ENCODE peak calls at places on chromosomes 6 and 20, in eight cellular contexts. X is HepG2, B is GM12878, Q is endothelial cell of umbilical vein, K is K562, Z is GM23338, N is HCT116, O is H1. E is an unnamed sample.

GRCh38 chr6:161233986-161234620 is 39.8 kb downstream of the AGPAT4 start:
- DNase-seq in K (no peak), Z (no peak), X (no peak), O (peak), B (no peak), N (peak), Q (peak), E (peak)

GRCh38 chr6:88761237-88762031 is 202.0 kb downstream of the RNGTT start:
- DNase-seq in N (no peak), O (no peak), K (no peak), B (peak), X (no peak), Z (peak), Q (no peak), E (no peak)

GRCh38 chr6:43250992-43251373 is 7.7 kb downstream of the TTBK1 start:
- DNase-seq in O (no peak), K (no peak), N (no peak), B (no peak), Z (no peak), X (no peak), Q (no peak), E (no peak)

GRCh38 chr6:12528581-12529363 is 187.8 kb upstream of the PHACTR1 start:
- DNase-seq in Z (no peak), B (no peak), Q (peak), N (no peak), K (no peak), X (no peak), O (no peak), E (no peak)

GRCh38 chr20:43658068-43658722 is 8.7 kb upstream of the MYBL2 start:
- DNase-seq in N (no peak), K (peak), O (no peak), Q (no peak), B (no peak), X (peak), Z (peak), E (no peak)

GRCh38 chr6:168196881-168197635 is 118.0 kb upstream of the FRMD1 start:
- DNase-seq in O (peak), N (no peak), B (no peak), K (no peak), Q (no peak), Z (no peak), X (no peak), E (no peak)

GRCh38 chr6:53615633-53616449 is 49.7 kb downstream of the KLHL31 start:
- DNase-seq in Z (peak), N (peak), O (no peak), Q (no peak), X (peak), K (peak), B (no peak), E (no peak)

GRCh38 chr6:105193647-105194046 is 13.8 kb upstream of the POPDC3 start:
- DNase-seq in O (no peak), Q (no peak), Z (no peak), K (no peak), B (no peak), N (no peak), X (no peak), E (no peak)

GRCh38 chr20:50992733-50993457 is 30.0 kb downstream of the KCNG1 start:
- DNase-seq in Q (peak), K (peak), X (peak), N (peak), B (peak), Z (peak), O (peak), E (peak)

GRCh38 chr6:21138359-21139094 is 455.0 kb upstream of the SOX4 start:
- DNase-seq in K (no peak), Z (no peak), B (no peak), Q (peak), N (no peak), X (no peak), O (no peak), E (no peak)

GRCh38 chr20:62352402-62353288 is 14.5 kb downstream of the LAMA5 start:
- DNase-seq in B (no peak), O (no peak), Z (no peak), K (no peak), X (no peak), N (no peak), Q (no peak), E (no peak)

GRCh38 chr20:35232575-35232974 is 6.1 kb downstream of the MMP24 start:
- DNase-seq in K (no peak), Z (no peak), X (no peak), B (no peak), O (no peak), Q (peak), N (no peak), E (no peak)

GRCh38 chr20:35237486-35237885 is 11.0 kb downstream of the MMP24 start:
- DNase-seq in Q (no peak), B (no peak), O (no peak), N (no peak), K (no peak), Z (no peak), X (no peak), E (no peak)

GRCh38 chr20:38343107-38343797 is 3.0 kb upstream of the LBP start:
- DNase-seq in Q (peak), O (no peak), K (peak), N (no peak), X (peak), Z (no peak), B (no peak), E (no peak)

GRCh38 chr6:7087491-7087979 is 20.2 kb upstream of the RREB1 start:
- DNase-seq in X (no peak), O (no peak), Q (no peak), Z (no peak), N (no peak), K (no peak), B (peak), E (no peak)

GRCh38 chr6:110217255-110217654 is 37.0 kb downstream of the CDC40 start:
- DNase-seq in X (no peak), O (no peak), Z (peak), K (no peak), B (no peak), Q (no peak), N (no peak), E (no peak)

GRCh38 chr6:9292975-9293374 is 857.6 kb upstream of the SLC35B3 start:
- DNase-seq in B (no peak), N (no peak), K (no peak), O (no peak), Q (peak), Z (no peak), X (no peak), E (peak)

GRCh38 chr20:37940161-37940560 is 37.2 kb downstream of the VSTM2L start:
- DNase-seq in N (no peak), O (peak), Q (no peak), K (no peak), B (no peak), Z (no peak), X (no peak), E (no peak)

GRCh38 chr6:64217721-64218603 is 582.4 kb downstream of the PHF3 start:
- DNase-seq in Z (no peak), O (no peak), N (no peak), X (no peak), Q (no peak), K (no peak), B (peak), E (no peak)

GRCh38 chr6:99130897-99131873 is 183.4 kb upstream of the FBXL4 start:
- DNase-seq in O (no peak), K (no peak), Z (peak), X (peak), Q (no peak), N (no peak), B (no peak), E (no peak)

GRCh38 chr6:127972815-127973214 is 72.0 kb upstream of the THEMIS start:
- DNase-seq in K (no peak), X (no peak), Z (no peak), Q (no peak), N (no peak), B (no peak), O (no peak), E (no peak)

GRCh38 chr6:2054516-2055067 is 190.8 kb downstream of the GMDS start:
- DNase-seq in K (no peak), O (no peak), N (no peak), Z (no peak), X (no peak), B (no peak), Q (no peak), E (no peak)

GRCh38 chr20:41178495-41178894 is 41.2 kb downstream of the PLCG1 start:
- DNase-seq in B (no peak), K (no peak), Z (no peak), Q (no peak), N (no peak), O (no peak), X (no peak), E (no peak)

GRCh38 chr20:41175727-41176330 is 38.5 kb downstream of the PLCG1 start:
- DNase-seq in Z (no peak), K (no peak), Q (no peak), O (peak), N (no peak), X (no peak), B (no peak), E (no peak)

GRCh38 chr20:41178904-41179432 is 41.6 kb downstream of the PLCG1 start:
- DNase-seq in N (no peak), B (no peak), X (no peak), O (peak), Q (peak), Z (no peak), K (no peak), E (no peak)

GRCh38 chr20:41176711-41177552 is 39.6 kb downstream of the PLCG1 start:
- DNase-seq in Q (no peak), B (no peak), X (no peak), N (no peak), O (peak), Z (no peak), K (no peak), E (no peak)

GRCh38 chr20:41177636-41178035 is 40.3 kb downstream of the PLCG1 start:
- DNase-seq in Z (no peak), O (peak), X (no peak), B (no peak), Q (peak), K (no peak), N (peak), E (no peak)
- TF ChIP-seq POLR2AphosphoS5 in Z (no peak), O (no peak), X (peak), B (no peak), Q (peak), K (no peak), N (no peak), E (no peak)

DNA sequence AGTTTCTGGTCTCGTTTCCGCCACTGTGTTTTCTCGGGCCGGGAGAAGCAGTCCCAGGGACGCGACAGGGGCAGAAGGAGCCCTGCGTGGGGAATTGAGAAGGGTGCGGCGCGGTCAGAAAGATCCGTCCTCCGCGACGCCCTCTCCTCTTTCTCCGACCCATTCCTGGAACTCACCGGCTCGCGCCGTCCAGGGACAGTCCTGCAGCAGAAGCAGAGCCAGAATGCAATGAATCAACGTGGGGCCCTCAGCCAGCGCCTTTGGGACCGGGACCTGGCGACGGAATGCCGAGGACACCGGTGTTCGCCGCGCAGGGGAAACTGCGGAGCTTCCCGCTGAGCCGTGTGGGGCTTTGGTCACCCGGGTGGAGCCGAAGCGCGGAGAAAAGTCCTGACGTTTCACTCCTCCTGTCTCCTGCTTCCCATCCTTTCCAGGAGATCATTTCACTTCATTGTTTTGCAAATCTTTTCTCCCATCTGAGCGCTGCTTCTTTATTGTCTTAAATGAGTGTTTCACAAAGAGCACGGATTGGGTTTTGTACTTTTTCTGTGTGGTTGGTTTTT is 26.4 kb downstream of the ULBP1 start:
- DNase-seq in B (no peak), N (no peak), O (peak), Z (peak), X (no peak), K (no peak), Q (no peak), E (no peak)
- TF ChIP-seq EZH2 in B (no peak), N (no peak), O (peak), Z (no peak), X (peak), K (no peak), Q (peak), E (no peak)

DNA sequence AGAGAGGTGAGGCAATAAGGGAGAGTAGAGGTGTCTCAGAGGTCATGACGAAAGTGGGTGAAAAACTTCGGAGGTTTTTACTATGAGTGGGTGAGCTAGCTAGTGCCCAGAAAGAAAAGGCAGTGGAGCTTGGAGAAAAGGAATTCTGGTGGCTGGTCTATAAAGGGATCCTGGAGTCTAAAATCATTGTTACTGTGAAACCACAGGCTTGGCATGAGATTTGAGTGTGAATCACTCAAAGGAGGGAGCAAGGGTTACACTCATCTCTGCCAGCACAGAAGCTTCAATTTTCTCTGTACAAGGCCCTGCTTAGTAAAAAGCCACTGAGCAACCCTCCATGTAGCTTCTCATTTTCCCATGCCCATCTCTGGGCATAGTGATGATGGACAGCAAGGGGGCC is 47.5 kb downstream of the CD83 start:
- DNase-seq in X (no peak), O (no peak), Z (no peak), K (no peak), B (no peak), Q (no peak), N (no peak), E (no peak)
- TF ChIP-seq POLR2AphosphoS5 in X (no peak), O (no peak), Z (no peak), K (no peak), B (no peak), Q (no peak), N (no peak), E (no peak)

GRCh38 chr6:170290306-170291128 is at the start of gene DLL1:
- DNase-seq in Z (peak), Q (peak), N (no peak), X (no peak), B (no peak), K (no peak), O (peak), E (no peak)
- TF ChIP-seq EZH2 in Z (peak), Q (peak), N (no peak), X (peak), B (no peak), K (no peak), O (no peak), E (no peak)